ENCODE peak calls at places on chromosomes 13 and 19, in four cellular contexts. U is lower lobe of right lung, E is heart right ventricle, D is upper lobe of right lung. M is an unnamed sample.

GRCh38 chr13:80778302-80778701 is 437.4 kb upstream of the SPRY2 start:
- DNase-seq in U (no peak), E (no peak), D (no peak), M (no peak)

GRCh38 chr13:101291647-101292515 is 124.4 kb downstream of the NALCN start:
- DNase-seq in U (no peak), E (no peak), D (no peak), M (no peak)

GRCh38 chr13:78608254-78608704 is 4.9 kb upstream of the POU4F1 start:
- DNase-seq in U (no peak), E (no peak), D (no peak), M (no peak)

GRCh38 chr19:48123907-48124675 is 13.5 kb upstream of the PLA2G4C start:
- DNase-seq in U (no peak), E (no peak), D (no peak), M (no peak)

GRCh38 chr13:91017031-91017668 is 330.3 kb upstream of the MIR17HG start:
- DNase-seq in U (peak; percentile 37), E (no peak), D (peak; percentile 41), M (no peak)

GRCh38 chr13:40776681-40777165 is 5.7 kb upstream of the MRPS31 start:
- DNase-seq in U (no peak), E (no peak), D (no peak), M (peak; percentile 91)

GRCh38 chr19:45217957-45218334 is 27.3 kb downstream of the EXOC3L2 start:
- DNase-seq in U (no peak), E (no peak), D (no peak), M (no peak)

GRCh38 chr19:5349041-5349440 is 8.4 kb upstream of the PTPRS start:
- DNase-seq in U (no peak), E (no peak), D (no peak), M (no peak)

GRCh38 chr13:82412749-82413148 is 1469.5 kb downstream of the SLITRK1 start:
- DNase-seq in U (no peak), E (no peak), D (no peak), M (no peak)

GRCh38 chr13:21445759-21446158 is 13.3 kb downstream of the ZDHHC20 start:
- DNase-seq in U (no peak), E (no peak), D (no peak), M (no peak)

GRCh38 chr13:76711515-76712182 is 174.6 kb downstream of the KCTD12 start:
- DNase-seq in U (no peak), E (peak; percentile 36), D (no peak), M (no peak)

GRCh38 chr19:5559804-5560133 is 8.0 kb downstream of the TINCR start:
- DNase-seq in U (no peak), E (no peak), D (no peak), M (no peak)

GRCh38 chr19:53898680-53899341 is 10.3 kb upstream of the CACNG7 start:
- DNase-seq in U (no peak), E (no peak), D (no peak), M (no peak)

GRCh38 chr13:79791471-79792042 is 310.6 kb downstream of the NDFIP2 start:
- DNase-seq in U (no peak), E (no peak), D (no peak), M (no peak)

GRCh38 chr19:18865106-18865972 is 30.6 kb downstream of the CERS1 start:
- DNase-seq in U (peak; percentile 44), E (no peak), D (no peak), M (no peak)

GRCh38 chr13:19769854-19770253 is 12.9 kb downstream of the PSPC1 start:
- DNase-seq in U (no peak), E (no peak), D (no peak), M (no peak)

GRCh38 chr19:18883530-18884304 is 12.2 kb downstream of the CERS1 start:
- DNase-seq in U (no peak), E (no peak), D (no peak), M (no peak)

GRCh38 chr19:12564016-12564664 is 12.9 kb upstream of the ZNF564 start:
- DNase-seq in U (peak; percentile 90), E (peak; percentile 89), D (peak; percentile 93), M (peak; percentile 85)

GRCh38 chr19:55341191-55342043 is 1.7 kb downstream of the KMT5C start:
- DNase-seq in U (peak; percentile 88), E (peak; percentile 78), D (peak; percentile 91), M (peak; percentile 15)

GRCh38 chr19:35120898-35121297 is 5.3 kb downstream of the FXYD3 start:
- DNase-seq in U (no peak), E (no peak), D (no peak), M (no peak)

GRCh38 chr19:29119582-29119981 is 93.4 kb downstream of the UQCRFS1 start:
- DNase-seq in U (no peak), E (no peak), D (no peak), M (no peak)

GRCh38 chr19:35901854-35902661 is at the start of gene HCST:
- DNase-seq in U (peak; percentile 45), E (no peak), D (no peak), M (peak; percentile 78)

GRCh38 chr13:37476874-37477273 is 121.7 kb downstream of the POSTN start:
- DNase-seq in U (no peak), E (peak; percentile 15), D (no peak), M (no peak)

GRCh38 chr19:5392476-5392875 is 51.9 kb upstream of the PTPRS start:
- DNase-seq in U (no peak), E (no peak), D (no peak), M (no peak)

GRCh38 chr13:34035676-34036325 is 217.9 kb downstream of the RFC3 start:
- DNase-seq in U (no peak), E (no peak), D (no peak), M (no peak)

GRCh38 chr13:77290342-77290741 is 36.6 kb downstream of the MYCBP2 start:
- DNase-seq in U (no peak), E (no peak), D (no peak), M (no peak)

GRCh38 chr13:83531022-83531421 is 351.3 kb downstream of the SLITRK1 start:
- DNase-seq in U (no peak), E (no peak), D (no peak), M (no peak)

GRCh38 chr13:113771709-113772331 is 12.8 kb downstream of the TMEM255B start:
- DNase-seq in U (no peak), E (no peak), D (no peak), M (no peak)

GRCh38 chr13:26132756-26133155 is 80.9 kb upstream of the SHISA2 start:
- DNase-seq in U (no peak), E (no peak), D (no peak), M (no peak)

GRCh38 chr19:46470376-46470775 is 987 bp downstream of the PNMA8A start:
- DNase-seq in U (no peak), E (no peak), D (peak; percentile 46), M (no peak)

GRCh38 chr19:46471778-46472543 is 598 bp upstream of the PNMA8A start:
- DNase-seq in U (no peak), E (no peak), D (peak; percentile 2), M (no peak)

GRCh38 chr19:46469541-46470185 is 1.7 kb downstream of the PNMA8A start:
- DNase-seq in U (no peak), E (no peak), D (peak; percentile 62), M (no peak)

GRCh38 chr19:46472592-46472991 is 1.2 kb upstream of the PNMA8A start:
- DNase-seq in U (no peak), E (no peak), D (peak; percentile 15), M (no peak)

DNA sequence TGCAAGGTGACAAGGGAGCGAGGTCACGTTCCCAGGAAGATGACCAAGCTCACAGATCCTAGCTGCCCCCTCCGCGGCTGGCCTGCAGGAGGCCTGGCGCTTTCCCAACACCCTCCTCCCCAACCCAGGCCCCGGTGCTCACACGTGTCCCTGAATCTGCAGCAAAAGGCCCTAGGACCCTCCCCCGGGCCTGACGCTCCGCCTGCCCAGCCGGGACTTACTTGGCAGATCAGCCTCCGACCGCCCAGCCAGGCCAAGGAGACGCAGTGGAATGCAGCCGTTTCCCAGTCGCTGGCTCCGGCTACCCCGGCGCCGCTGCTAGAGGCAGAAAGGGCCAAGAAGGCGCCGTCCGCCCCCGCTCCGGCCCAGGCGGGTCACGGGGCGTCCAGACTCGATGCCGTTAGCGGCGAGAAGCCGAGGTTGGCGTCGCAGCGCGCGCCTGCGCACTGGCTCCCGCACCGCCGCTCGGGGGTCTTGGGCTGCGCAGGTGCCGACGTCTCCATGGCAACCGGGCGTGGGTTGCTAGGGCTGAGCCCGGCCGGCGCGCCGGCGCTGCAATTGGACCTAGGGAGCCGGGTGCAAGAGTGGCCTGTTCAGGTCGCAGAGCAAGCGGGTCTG is at the start of gene PNMA8A:
- DNase-seq in U (peak; percentile 62), E (peak; percentile 65), D (peak; percentile 79), M (no peak)
- H3K36me3 ChIP-seq in U (no peaks in the 10 kb centered on the region), E (no peaks in the 10 kb centered on the region), D (no peaks in the 10 kb centered on the region), M (no peaks in the 10 kb centered on the region)

DNA sequence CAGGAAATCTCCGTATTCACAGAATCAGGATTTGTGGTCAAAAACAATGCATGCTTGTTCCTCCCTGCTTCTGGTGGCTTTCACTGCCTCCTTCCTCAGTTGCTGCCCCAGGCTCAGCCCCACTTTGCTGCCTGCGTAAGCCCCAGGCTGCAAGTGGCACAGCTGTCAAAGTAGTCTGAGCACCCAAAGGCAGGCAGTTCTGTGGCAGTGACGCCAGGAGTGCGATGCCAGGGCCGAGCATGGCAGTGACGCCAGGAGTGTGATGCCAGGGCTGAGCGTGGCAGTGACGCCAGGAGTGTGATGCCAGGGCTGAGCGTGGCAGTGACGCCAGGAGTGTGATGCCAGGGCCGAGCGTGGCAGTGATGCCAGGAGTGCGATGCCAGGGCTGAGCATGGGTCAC is 77.3 kb upstream of the GPR183 start:
- DNase-seq in U (no peak), E (no peak), D (no peak), M (peak; percentile 59)
- H3K36me3 ChIP-seq in U (peaks cover 20% of the 10 kb centered on the region), E (peaks cover 29% of the 10 kb centered on the region), D (peaks cover 19% of the 10 kb centered on the region), M (peaks cover 14% of the 10 kb centered on the region)

DNA sequence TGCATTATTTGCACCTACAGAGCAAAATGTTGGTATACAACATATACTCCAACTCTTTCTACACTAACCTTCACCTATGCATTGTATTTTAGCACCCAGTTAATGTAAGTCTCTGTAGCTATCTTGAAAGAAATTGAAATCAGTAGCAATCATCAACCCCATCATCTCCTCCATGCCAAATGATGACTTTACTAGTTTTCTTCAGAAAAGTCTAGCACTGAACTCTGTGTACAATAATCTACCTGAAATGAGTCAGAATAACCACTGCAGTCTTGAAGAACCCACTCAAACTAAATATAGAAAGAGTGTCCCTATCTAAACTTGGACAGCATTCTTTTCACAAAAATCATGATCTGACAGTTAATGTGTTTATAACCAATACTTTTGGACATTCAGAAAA is 9.8 kb downstream of the IRS2 start:
- DNase-seq in U (no peak), E (no peak), D (no peak), M (no peak)
- H3K36me3 ChIP-seq in U (peaks cover 13% of the 10 kb centered on the region), E (peaks cover 14% of the 10 kb centered on the region), D (peaks cover 13% of the 10 kb centered on the region), M (no peaks in the 10 kb centered on the region)

DNA sequence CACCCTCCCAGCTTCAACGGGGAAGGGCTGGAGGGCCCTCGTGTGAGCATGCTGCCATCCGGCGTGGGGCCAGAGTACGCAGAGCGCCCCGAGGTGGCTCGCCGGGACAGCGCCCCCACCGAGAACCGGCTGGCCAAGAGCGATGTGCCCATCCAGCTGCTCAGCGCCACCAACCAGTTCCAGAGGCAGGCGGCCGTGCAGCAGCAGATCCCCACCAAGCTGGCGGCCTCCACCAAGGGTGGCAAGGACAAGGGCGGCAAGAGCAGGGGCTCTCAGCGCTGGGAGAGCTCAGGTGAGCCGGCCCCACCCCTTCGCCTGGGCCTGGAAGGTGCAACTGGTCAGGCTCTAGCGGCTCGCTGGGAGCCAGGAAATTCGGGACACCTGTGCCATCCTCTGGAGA is 20.0 kb downstream of the PEX11G start:
- DNase-seq in U (no peak), E (no peak), D (peak; percentile 64), M (no peak)
- H3K36me3 ChIP-seq in U (peaks cover 85% of the 10 kb centered on the region), E (peaks cover 86% of the 10 kb centered on the region), D (peaks cover 75% of the 10 kb centered on the region), M (peaks cover 70% of the 10 kb centered on the region)

GRCh38 chr19:309206-309565 is 18.0 kb upstream of the PLPP2 start:
- DNase-seq in U (no peak), E (peak; percentile 1), D (peak; percentile 52), M (no peak)
- H3K36me3 ChIP-seq in U (peaks cover 74% of the 10 kb centered on the region), E (peaks cover 73% of the 10 kb centered on the region), D (peaks cover 67% of the 10 kb centered on the region), M (peaks cover 27% of the 10 kb centered on the region)

GRCh38 chr19:46355991-46356669 is 9.2 kb downstream of the PPP5C start:
- DNase-seq in U (no peak), E (no peak), D (no peak), M (no peak)
- H3K36me3 ChIP-seq in U (peaks cover 54% of the 10 kb centered on the region), E (peaks cover 41% of the 10 kb centered on the region), D (peaks cover 47% of the 10 kb centered on the region), M (peaks cover 30% of the 10 kb centered on the region)